ENCODE peak calls at places on chromosomes 3 and 15, in eight cellular contexts. D is mucosa of descending colon, P is tibial artery, H is fibroblast of the aortic adventitia, M is HFFc6, V is GM13976, L is fibroblast of pulmonary artery, N is astrocyte of the spinal cord. G is an unnamed sample.
A peak's percentile ranks its signal among the peaks of the same experiment; 100 is the strongest.

GRCh38 chr3:125319765-125320164 is 55.4 kb downstream of the ZNF148 start:
- DNase-seq in D (no peak), M (no peak), N (no peak), V (no peak), P (no peak), L (no peak), H (no peak), G (no peak)

GRCh38 chr15:56917652-56918045 is 795 bp upstream of the TCF12 start:
- DNase-seq in P (no peak), D (no peak), N (no peak), H (no peak), V (no peak), M (no peak), L (no peak), G (no peak)

GRCh38 chr3:47856669-47857068 is 53.7 kb downstream of the DHX30 start:
- DNase-seq in L (no peak), P (no peak), V (no peak), N (no peak), H (no peak), D (no peak), M (no peak), G (no peak)

GRCh38 chr15:70586241-70586640 is 177.1 kb downstream of the UACA start:
- DNase-seq in V (no peak), N (no peak), L (no peak), P (no peak), M (no peak), H (no peak), D (no peak), G (no peak)

GRCh38 chr15:71485094-71485693 is 325.2 kb upstream of the NR2E3 start:
- DNase-seq in N (peak; percentile 15), M (no peak), V (peak; percentile 24), P (no peak), L (no peak), H (no peak), D (peak; percentile 8), G (no peak)

GRCh38 chr3:88150771-88151170 is 1.0 kb downstream of the C3orf38 start:
- DNase-seq in H (no peak), M (no peak), N (peak; percentile 8), P (no peak), V (no peak), D (no peak), L (no peak), G (no peak)

GRCh38 chr3:123636431-123636841 is 51.6 kb upstream of the HACD2 start:
- DNase-seq in N (no peak), P (no peak), V (no peak), D (no peak), M (no peak), L (no peak), H (no peak), G (no peak)

GRCh38 chr3:85821130-85821756 is 862.5 kb downstream of the CADM2 start:
- DNase-seq in V (peak; percentile 1), D (peak; percentile 55), M (no peak), P (no peak), H (no peak), L (peak; percentile 1), N (peak; percentile 14), G (no peak)

GRCh38 chr3:110815008-110815583 is 256.5 kb upstream of the NECTIN3 start:
- DNase-seq in N (no peak), H (peak; percentile 78), L (peak; percentile 89), D (no peak), V (no peak), M (peak; percentile 73), P (no peak), G (peak; percentile 39)

GRCh38 chr3:10450494-10451440 is 54.6 kb downstream of the ATP2B2 start:
- DNase-seq in P (no peak), N (no peak), D (no peak), M (no peak), L (no peak), H (no peak), V (no peak), G (no peak)

GRCh38 chr15:64379216-64379960 is 1.9 kb downstream of the PCLAF start:
- DNase-seq in H (no peak), N (peak; percentile 4), M (no peak), D (no peak), V (no peak), P (no peak), L (no peak), G (peak; percentile 3)

GRCh38 chr15:38868326-38869114 is 303.9 kb upstream of the RASGRP1 start:
- DNase-seq in L (peak; percentile 90), P (peak; percentile 79), V (no peak), D (peak; percentile 50), H (peak; percentile 88), N (peak; percentile 84), M (peak; percentile 92), G (peak; percentile 85)

GRCh38 chr15:68205949-68206539 is 912 bp upstream of the CALML4 start:
- DNase-seq in L (no peak), V (no peak), D (peak; percentile 92), H (no peak), P (peak; percentile 72), N (no peak), M (no peak), G (no peak)

GRCh38 chr15:26970712-26971210 is at the start of gene GABRG3:
- DNase-seq in P (no peak), N (no peak), V (no peak), D (no peak), L (no peak), M (no peak), H (no peak), G (no peak)

GRCh38 chr3:69888040-69888945 is 111.2 kb upstream of the SAMMSON start:
- DNase-seq in P (no peak), V (no peak), D (no peak), L (no peak), N (no peak), H (no peak), M (no peak), G (no peak)

GRCh38 chr15:45794304-45794703 is 159.5 kb downstream of the SQOR start:
- DNase-seq in N (no peak), V (no peak), H (no peak), P (no peak), M (no peak), L (no peak), D (no peak), G (no peak)
- TF ChIP-seq CTCF in N (no peak), V (no peak), H (no peak), P (no peak), M (no peak), L (no peak), D (no peak), G (no peak)

DNA sequence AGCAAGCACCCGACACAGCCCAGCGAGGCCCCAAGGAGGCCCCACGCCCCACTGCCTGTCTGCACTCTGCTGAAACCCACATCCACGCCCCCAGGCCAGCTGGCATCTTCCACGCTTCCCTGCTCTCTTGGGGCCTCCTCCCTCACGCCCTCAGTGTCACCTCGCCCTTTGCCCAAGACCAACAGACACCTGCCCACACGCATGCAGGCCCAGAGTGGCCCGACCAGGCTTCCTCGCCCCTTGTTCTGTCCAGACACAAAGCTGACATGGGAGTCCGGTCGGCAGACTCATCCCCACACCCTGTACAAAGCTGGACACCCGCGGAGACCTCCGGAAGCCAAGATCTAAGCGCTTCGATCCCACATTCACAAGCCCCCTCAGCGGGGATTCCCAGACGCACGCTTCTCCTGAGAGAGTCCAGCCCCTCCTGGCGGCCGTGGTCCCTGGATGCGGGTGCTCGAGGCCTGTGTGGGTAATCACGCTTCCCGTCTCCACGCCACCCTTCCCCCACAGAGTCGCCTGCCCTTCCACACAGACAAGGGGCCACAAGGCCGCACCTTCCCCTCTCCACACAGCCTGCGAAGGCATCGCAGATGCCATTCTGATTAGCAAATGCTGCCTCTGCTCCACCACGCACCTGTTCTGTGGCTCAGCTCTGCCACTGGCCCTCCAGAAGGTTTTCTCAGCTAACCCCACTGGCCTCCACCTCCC is 176.6 kb downstream of the XXYLT1 start:
- DNase-seq in L (no peak), H (no peak), N (no peak), M (no peak), P (no peak), D (no peak), V (peak; percentile 61), G (no peak)
- TF ChIP-seq CTCF in L (no peak), H (no peak), N (no peak), M (no peak), P (no peak), D (no peak), V (no peak), G (no peak)

GRCh38 chr3:63582943-63583500 is 69.5 kb upstream of the SNTN start:
- DNase-seq in D (no peak), N (no peak), H (no peak), V (no peak), M (peak; percentile 1), P (no peak), L (no peak), G (no peak)

GRCh38 chr3:63593779-63594178 is 58.7 kb upstream of the SNTN start:
- DNase-seq in N (no peak), D (no peak), L (no peak), P (no peak), V (no peak), H (no peak), M (no peak), G (no peak)

GRCh38 chr3:63585927-63586326 is 66.5 kb upstream of the SNTN start:
- DNase-seq in N (no peak), D (no peak), L (no peak), H (no peak), V (no peak), P (no peak), M (no peak), G (no peak)

DNA sequence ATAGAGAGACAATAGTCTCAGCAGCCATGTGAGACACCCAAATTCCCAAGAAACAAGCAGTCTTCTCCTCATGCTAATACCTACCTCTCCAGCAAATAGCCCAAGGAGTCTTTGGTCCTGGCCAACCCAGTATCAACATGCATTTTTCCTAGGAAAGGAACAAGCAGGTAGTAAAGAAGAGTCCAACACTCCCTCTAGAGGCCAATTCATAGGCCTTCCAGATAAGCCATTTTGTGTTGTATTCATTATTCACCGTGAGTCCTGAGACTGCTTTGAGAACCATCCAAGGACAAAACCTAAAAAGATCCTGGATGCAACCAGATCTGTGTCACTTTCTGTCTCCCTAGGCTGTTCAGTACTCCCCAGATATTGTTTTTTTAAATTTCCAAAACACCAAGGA is 63.6 kb upstream of the SNTN start:
- DNase-seq in H (no peak), D (no peak), V (no peak), P (no peak), N (no peak), L (no peak), M (no peak), G (no peak)
- TF ChIP-seq CTCF in H (no peak), D (no peak), V (no peak), P (no peak), N (no peak), L (no peak), M (peak; percentile 28), G (no peak)

DNA sequence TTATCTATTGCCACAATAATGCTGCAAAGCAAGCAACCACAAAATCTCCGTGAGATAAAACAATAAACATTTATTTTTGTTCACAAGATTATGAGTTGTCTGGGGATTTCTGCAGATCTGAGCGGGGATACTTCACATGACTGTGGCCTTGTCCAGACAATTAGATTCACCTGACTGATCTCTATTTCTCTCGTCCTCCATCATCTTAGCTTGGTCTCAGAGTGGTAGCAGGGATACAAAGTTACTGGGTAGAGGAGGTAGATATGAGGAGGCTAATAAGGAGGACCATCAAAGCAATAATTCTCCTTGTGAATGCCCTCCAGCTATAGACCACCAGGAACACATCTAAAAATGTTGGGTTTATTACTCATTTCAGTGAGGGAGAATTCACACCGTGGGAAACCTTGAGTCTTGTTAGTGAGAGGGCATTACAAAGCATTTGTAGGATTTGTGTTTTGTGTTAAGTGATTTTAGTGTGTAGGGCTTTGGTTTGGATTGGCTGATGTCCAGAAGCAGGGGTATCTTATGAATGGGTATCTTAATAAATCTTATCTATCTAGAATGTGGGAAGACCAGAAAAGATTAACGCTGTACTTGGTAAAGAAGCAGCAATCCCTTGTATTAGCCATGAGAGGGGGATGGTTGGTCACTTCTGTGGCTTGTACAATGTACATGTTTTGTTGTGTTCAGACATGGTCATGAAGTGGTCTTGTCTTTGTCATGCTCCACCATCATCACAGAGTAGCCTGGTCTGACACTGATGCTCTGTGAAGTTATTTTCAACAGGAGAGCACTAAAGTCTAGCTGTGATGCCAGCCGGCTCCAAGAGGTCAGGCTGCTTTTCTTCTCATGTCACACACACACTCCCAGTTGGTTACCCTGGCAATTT is 287.6 kb upstream of the STT3B start:
- DNase-seq in D (no peak), M (no peak), L (peak; percentile 20), N (no peak), P (no peak), V (no peak), H (no peak), G (no peak)
- TF ChIP-seq CTCF in D (no peak), M (no peak), L (no peak), N (no peak), P (no peak), V (no peak), H (no peak), G (no peak)

G was measured in AG09319.